ENCODE peak calls at places on chromosomes 7 and 10, in six cellular contexts. W, C, K, P, D and J are unnamed samples.
A peak's percentile ranks its signal among the peaks of the same experiment; 100 is the strongest.

GRCh38 chr10:18456984-18457383 is 194.4 kb downstream of the NSUN6 start:
- DNase-seq in W (no peak), C (no peak), D (no peak), K (no peak), P (no peak), J (no peak)

GRCh38 chr10:8054498-8055407 is at the start of gene GATA3:
- DNase-seq in P (peak; percentile 77), C (no peak), W (peak; percentile 58), D (peak; percentile 95), K (peak; percentile 82), J (no peak)

GRCh38 chr7:5478568-5479045 is 55.0 kb upstream of the TNRC18 start:
- DNase-seq in W (no peak), P (no peak), K (no peak), D (no peak), C (no peak), J (no peak)

GRCh38 chr10:50807851-50808776 is 68.4 kb downstream of the ASAH2B start:
- DNase-seq in K (no peak), D (no peak), P (no peak), C (peak; percentile 46), W (no peak), J (no peak)

GRCh38 chr7:132428247-132428919 is 147.9 kb downstream of the PLXNA4 start:
- DNase-seq in D (peak; percentile 38), C (no peak), P (no peak), W (no peak), K (no peak), J (no peak)

GRCh38 chr7:112707655-112708054 is 82.5 kb downstream of the TMEM168 start:
- DNase-seq in C (no peak), P (no peak), K (no peak), D (no peak), W (no peak), J (no peak)

GRCh38 chr10:74234569-74234968 is 83.5 kb downstream of the ADK start:
- DNase-seq in D (no peak), W (no peak), K (no peak), C (no peak), P (no peak), J (no peak)

GRCh38 chr10:5509691-5510090 is 10.3 kb upstream of the CALML5 start:
- DNase-seq in D (no peak), P (peak; percentile 52), K (no peak), C (no peak), W (no peak), J (no peak)

GRCh38 chr10:13382759-13383753 is 35.0 kb upstream of the SEPHS1 start:
- DNase-seq in D (no peak), K (no peak), C (peak; percentile 54), P (peak; percentile 91), W (peak; percentile 84), J (no peak)

GRCh38 chr7:16925609-16926008 is 43.8 kb upstream of the AGR3 start:
- DNase-seq in W (no peak), D (no peak), P (no peak), C (no peak), K (no peak), J (no peak)

GRCh38 chr7:147296986-147297385 is 1180.4 kb downstream of the CNTNAP2 start:
- DNase-seq in P (no peak), D (no peak), K (no peak), W (no peak), C (no peak), J (no peak)

GRCh38 chr7:95929710-95930295 is 157.4 kb downstream of the DYNC1I1 start:
- DNase-seq in K (no peak), D (no peak), P (no peak), W (no peak), C (no peak), J (no peak)

GRCh38 chr10:102675887-102676616 is 31.8 kb downstream of the TRIM8 start:
- DNase-seq in D (no peak), W (no peak), C (no peak), K (no peak), P (no peak), J (no peak)

GRCh38 chr7:86469680-86470295 is 173.9 kb upstream of the GRM3 start:
- DNase-seq in C (peak; percentile 69), P (no peak), K (no peak), W (peak; percentile 62), D (peak; percentile 78), J (no peak)

GRCh38 chr10:50503661-50504320 is 120.0 kb downstream of the SGMS1 start:
- DNase-seq in D (no peak), W (no peak), P (no peak), K (no peak), C (no peak), J (no peak)

GRCh38 chr7:23426876-23427275 is 43.4 kb downstream of the IGF2BP3 start:
- DNase-seq in P (no peak), C (no peak), W (no peak), K (no peak), D (no peak), J (no peak)

GRCh38 chr7:55396386-55396785 is 31.2 kb downstream of the LANCL2 start:
- DNase-seq in C (no peak), K (no peak), P (no peak), D (no peak), W (no peak), J (no peak)

DNA sequence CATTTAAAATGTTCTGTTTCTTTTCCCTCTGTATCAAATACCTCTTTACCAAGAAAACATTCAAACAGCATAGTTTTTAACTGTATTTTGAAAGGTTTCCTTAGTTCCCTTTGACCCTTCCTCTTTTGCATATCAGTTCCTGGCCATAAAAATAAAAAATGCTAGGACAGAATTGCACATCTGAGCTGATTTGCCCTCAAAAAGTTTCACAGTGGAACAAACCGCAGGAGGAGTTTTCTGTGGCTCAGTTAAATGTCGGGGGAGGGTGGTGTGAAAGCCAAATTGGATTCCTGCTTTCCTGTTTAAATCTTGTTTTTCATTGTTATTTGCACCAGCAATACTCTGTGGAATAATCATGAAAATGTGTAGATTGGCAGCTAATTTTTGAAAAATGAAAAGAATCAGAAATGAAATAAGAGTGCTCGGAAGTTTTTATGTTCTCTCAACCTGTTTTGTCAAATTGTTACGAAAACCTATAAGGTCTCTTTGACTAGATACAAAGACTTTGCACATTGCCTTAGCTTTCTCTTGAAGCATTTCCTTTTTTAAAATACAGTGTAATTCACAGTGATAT is 8.2 kb downstream of the IKZF1 start:
- DNase-seq in W (no peak), P (no peak), C (no peak), K (no peak), D (no peak), J (no peak)
- H3K36me3 ChIP-seq in W (no peaks in the 10 kb centered on the region), P (no peaks in the 10 kb centered on the region), C (no peaks in the 10 kb centered on the region), K (no peaks in the 10 kb centered on the region), D (no peaks in the 10 kb centered on the region), J (no peaks in the 10 kb centered on the region)

DNA sequence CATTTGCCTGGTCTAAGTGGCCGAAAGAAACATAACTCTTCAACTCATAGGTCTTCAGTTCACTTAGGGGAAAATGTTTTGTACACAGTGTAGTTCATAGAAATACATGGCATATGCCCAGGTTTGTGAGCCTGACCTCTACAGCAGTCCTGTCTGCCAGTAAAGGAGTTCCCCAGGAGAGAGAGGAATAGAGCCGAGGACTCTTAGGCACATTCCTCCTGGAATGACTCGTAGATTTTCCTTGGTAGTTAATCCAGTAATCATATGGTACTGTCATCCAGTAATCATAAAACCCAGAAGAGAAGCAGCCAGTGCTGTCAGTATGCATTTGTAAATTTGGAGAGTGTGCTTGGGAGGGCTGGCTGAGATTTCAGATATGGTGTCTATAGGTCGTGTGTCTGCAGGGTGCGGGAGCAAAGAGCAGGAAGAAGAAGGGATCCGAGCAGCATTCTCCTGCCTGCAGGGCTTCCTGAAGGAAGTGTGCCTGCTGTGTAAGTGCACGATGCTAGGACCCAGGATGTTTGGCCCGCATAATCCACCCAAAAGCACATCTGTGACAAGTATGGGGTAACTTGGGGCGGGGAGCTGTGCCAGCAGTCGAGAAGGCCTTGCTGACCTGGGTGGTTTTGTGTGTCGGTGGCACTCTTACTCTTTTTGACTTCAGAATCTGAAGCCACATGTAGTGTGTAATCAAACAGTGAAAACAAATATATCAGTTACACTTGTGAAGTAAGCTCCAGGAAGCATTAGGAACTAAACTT is 13.9 kb downstream of the EIF4H start:
- DNase-seq in P (peak; percentile 52), D (no peak), W (no peak), K (no peak), C (no peak), J (no peak)
- H3K36me3 ChIP-seq in P (peaks cover 64% of the 10 kb centered on the region), D (peaks cover 72% of the 10 kb centered on the region), W (peaks cover 30% of the 10 kb centered on the region), K (peaks cover 48% of the 10 kb centered on the region), C (no peaks in the 10 kb centered on the region), J (no peaks in the 10 kb centered on the region)

DNA sequence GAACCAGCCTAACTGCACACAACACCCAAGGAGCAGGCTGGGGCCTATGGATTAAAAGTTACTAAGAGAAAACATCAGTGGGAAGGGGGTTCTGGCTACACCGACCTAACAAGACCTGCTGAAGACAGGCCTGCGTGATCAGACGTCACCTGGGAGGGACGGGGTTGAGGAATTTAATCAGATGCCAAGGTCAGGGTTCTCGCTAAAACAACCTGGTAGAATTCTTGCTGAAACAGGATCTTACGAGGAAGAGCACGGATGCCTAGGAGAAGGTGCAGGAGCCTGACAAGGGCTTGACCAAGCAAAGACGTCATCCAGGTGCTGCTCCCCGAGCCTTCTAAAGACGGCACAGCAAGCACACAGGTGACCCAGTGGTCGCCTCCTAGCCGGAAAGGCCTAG is 1.6 kb downstream of the IDI2 start:
- DNase-seq in P (no peak), D (no peak), K (no peak), W (no peak), C (no peak), J (no peak)
- H3K36me3 ChIP-seq in P (peaks cover 7% of the 10 kb centered on the region), D (peaks cover 7% of the 10 kb centered on the region), K (no peaks in the 10 kb centered on the region), W (no peaks in the 10 kb centered on the region), C (no peaks in the 10 kb centered on the region), J (no peaks in the 10 kb centered on the region)

GRCh38 chr7:138543739-138544138 is 83.7 kb downstream of the TRIM24 start:
- DNase-seq in P (no peak), D (no peak), W (no peak), C (no peak), K (no peak), J (no peak)

GRCh38 chr7:138538518-138538917 is 78.5 kb downstream of the TRIM24 start:
- DNase-seq in D (no peak), W (no peak), K (no peak), C (no peak), P (no peak), J (no peak)

GRCh38 chr7:138542183-138542582 is 82.1 kb downstream of the TRIM24 start:
- DNase-seq in K (no peak), P (no peak), D (no peak), C (no peak), W (no peak), J (no peak)

GRCh38 chr7:138538996-138539644 is 79.1 kb downstream of the TRIM24 start:
- DNase-seq in P (no peak), K (no peak), D (no peak), C (no peak), W (no peak), J (no peak)
- H3K36me3 ChIP-seq in P (peaks cover 13% of the 10 kb centered on the region), K (peaks cover 5% of the 10 kb centered on the region), D (peaks cover 53% of the 10 kb centered on the region), C (no peaks in the 10 kb centered on the region), W (peaks cover 7% of the 10 kb centered on the region), J (no peaks in the 10 kb centered on the region)

GRCh38 chr7:149175150-149175549 is 20.2 kb upstream of the ZNF282 start:
- DNase-seq in W (no peak), C (no peak), P (no peak), D (no peak), K (no peak), J (no peak)
- H3K36me3 ChIP-seq in W (peaks cover 2% of the 10 kb centered on the region), C (peaks cover 6% of the 10 kb centered on the region), P (peaks cover 77% of the 10 kb centered on the region), D (peaks cover 70% of the 10 kb centered on the region), K (peaks cover 18% of the 10 kb centered on the region), J (no peaks in the 10 kb centered on the region)